ENCODE peak calls at places on chromosomes 5 and 9, in seven cellular contexts. One of them, this sample, is unnamed.
A peak's percentile ranks its signal among the peaks of the same experiment; 100 is the strongest.

GRCh38 chr5:106361905-106362304 is 1308.8 kb downstream of the EFNA5 start:
- DNase-seq in GM23248: no peak
- DNase-seq in prostate gland: no peak
- DNase-seq in CD4-positive, CD25-positive, alpha-beta regulatory T cell: no peak
- DNase-seq in neuronal stem cell: no peak
- DNase-seq in heart left ventricle: no peak
- DNase-seq in gastrocnemius medialis: no peak
- DNase-seq in this sample: no peak

GRCh38 chr9:21994996-21995651 is 533 bp downstream of the CDKN2B-AS1 start:
- DNase-seq in neuronal stem cell: no peak
- DNase-seq in prostate gland: peak; percentile 38
- DNase-seq in heart left ventricle: peak; percentile 76
- DNase-seq in CD4-positive, CD25-positive, alpha-beta regulatory T cell: peak; percentile 83
- DNase-seq in gastrocnemius medialis: peak; percentile 45
- DNase-seq in GM23248: peak; percentile 90
- DNase-seq in this sample: peak; percentile 77

GRCh38 chr5:171682801-171683200 is 102.8 kb upstream of the SMIM23 start:
- DNase-seq in GM23248: no peak
- DNase-seq in CD4-positive, CD25-positive, alpha-beta regulatory T cell: no peak
- DNase-seq in prostate gland: no peak
- DNase-seq in gastrocnemius medialis: no peak
- DNase-seq in heart left ventricle: no peak
- DNase-seq in neuronal stem cell: no peak
- DNase-seq in this sample: no peak

GRCh38 chr9:84139296-84140100 is 158.9 kb downstream of the RMI1 start:
- DNase-seq in neuronal stem cell: no peak
- DNase-seq in GM23248: peak; percentile 37
- DNase-seq in gastrocnemius medialis: peak; percentile 15
- DNase-seq in heart left ventricle: peak; percentile 32
- DNase-seq in CD4-positive, CD25-positive, alpha-beta regulatory T cell: no peak
- DNase-seq in prostate gland: peak; percentile 56
- DNase-seq in this sample: no peak

GRCh38 chr5:82044015-82044414 is 72.2 kb downstream of the ATG10 start:
- DNase-seq in CD4-positive, CD25-positive, alpha-beta regulatory T cell: no peak
- DNase-seq in heart left ventricle: no peak
- DNase-seq in neuronal stem cell: no peak
- DNase-seq in prostate gland: no peak
- DNase-seq in gastrocnemius medialis: no peak
- DNase-seq in GM23248: no peak
- DNase-seq in this sample: no peak

GRCh38 chr9:80175286-80175906 is 603.6 kb downstream of the TLE4 start:
- DNase-seq in CD4-positive, CD25-positive, alpha-beta regulatory T cell: peak; percentile 6
- DNase-seq in prostate gland: no peak
- DNase-seq in gastrocnemius medialis: no peak
- DNase-seq in GM23248: peak; percentile 69
- DNase-seq in heart left ventricle: no peak
- DNase-seq in neuronal stem cell: peak; percentile 5
- DNase-seq in this sample: no peak

GRCh38 chr5:174533771-174534221 is 190.6 kb upstream of the MSX2 start:
- DNase-seq in heart left ventricle: no peak
- DNase-seq in GM23248: peak; percentile 85
- DNase-seq in gastrocnemius medialis: no peak
- DNase-seq in prostate gland: no peak
- DNase-seq in CD4-positive, CD25-positive, alpha-beta regulatory T cell: no peak
- DNase-seq in neuronal stem cell: no peak
- DNase-seq in this sample: no peak

GRCh38 chr9:28999057-28999456 is 1425.8 kb upstream of the C9orf72 start:
- DNase-seq in CD4-positive, CD25-positive, alpha-beta regulatory T cell: no peak
- DNase-seq in heart left ventricle: no peak
- DNase-seq in GM23248: no peak
- DNase-seq in neuronal stem cell: no peak
- DNase-seq in prostate gland: no peak
- DNase-seq in gastrocnemius medialis: no peak
- DNase-seq in this sample: no peak

GRCh38 chr9:131036529-131037335 is 27.8 kb downstream of the LAMC3 start:
- DNase-seq in heart left ventricle: no peak
- DNase-seq in prostate gland: no peak
- DNase-seq in GM23248: no peak
- DNase-seq in neuronal stem cell: no peak
- DNase-seq in gastrocnemius medialis: no peak
- DNase-seq in CD4-positive, CD25-positive, alpha-beta regulatory T cell: no peak
- DNase-seq in this sample: no peak

GRCh38 chr9:4837126-4837767 is 44.5 kb downstream of the RCL1 start:
- DNase-seq in prostate gland: no peak
- DNase-seq in GM23248: peak; percentile 38
- DNase-seq in CD4-positive, CD25-positive, alpha-beta regulatory T cell: no peak
- DNase-seq in gastrocnemius medialis: peak; percentile 25
- DNase-seq in neuronal stem cell: no peak
- DNase-seq in heart left ventricle: no peak
- DNase-seq in this sample: no peak

GRCh38 chr9:76651114-76651697 is 113.0 kb upstream of the PCA3 start:
- DNase-seq in gastrocnemius medialis: no peak
- DNase-seq in heart left ventricle: no peak
- DNase-seq in prostate gland: no peak
- DNase-seq in GM23248: no peak
- DNase-seq in neuronal stem cell: no peak
- DNase-seq in CD4-positive, CD25-positive, alpha-beta regulatory T cell: no peak
- DNase-seq in this sample: no peak

GRCh38 chr5:100788417-100788816 is 114.7 kb downstream of the ST8SIA4 start:
- DNase-seq in GM23248: no peak
- DNase-seq in CD4-positive, CD25-positive, alpha-beta regulatory T cell: no peak
- DNase-seq in neuronal stem cell: no peak
- DNase-seq in prostate gland: no peak
- DNase-seq in gastrocnemius medialis: no peak
- DNase-seq in heart left ventricle: no peak
- DNase-seq in this sample: no peak

GRCh38 chr9:127612993-127613954 is 1.2 kb downstream of the STXBP1 start:
- DNase-seq in heart left ventricle: peak; percentile 86
- DNase-seq in CD4-positive, CD25-positive, alpha-beta regulatory T cell: peak; percentile 43
- DNase-seq in prostate gland: peak; percentile 44
- DNase-seq in GM23248: peak; percentile 87
- DNase-seq in neuronal stem cell: no peak
- DNase-seq in gastrocnemius medialis: peak; percentile 58
- DNase-seq in this sample: no peak

GRCh38 chr5:175471628-175472027 is 6.7 kb upstream of the SFXN1 start:
- DNase-seq in heart left ventricle: no peak
- DNase-seq in GM23248: no peak
- DNase-seq in CD4-positive, CD25-positive, alpha-beta regulatory T cell: no peak
- DNase-seq in prostate gland: no peak
- DNase-seq in neuronal stem cell: no peak
- DNase-seq in gastrocnemius medialis: no peak
- DNase-seq in this sample: no peak

GRCh38 chr5:35478856-35479682 is 138.6 kb upstream of the SPEF2 start:
- DNase-seq in CD4-positive, CD25-positive, alpha-beta regulatory T cell: peak; percentile 22
- DNase-seq in gastrocnemius medialis: no peak
- DNase-seq in neuronal stem cell: no peak
- DNase-seq in prostate gland: no peak
- DNase-seq in GM23248: peak; percentile 72
- DNase-seq in heart left ventricle: no peak
- DNase-seq in this sample: no peak

GRCh38 chr5:169258372-169259000 is 42.5 kb downstream of the SLIT3 start:
- DNase-seq in gastrocnemius medialis: no peak
- DNase-seq in GM23248: peak; percentile 88
- DNase-seq in heart left ventricle: no peak
- DNase-seq in prostate gland: no peak
- DNase-seq in CD4-positive, CD25-positive, alpha-beta regulatory T cell: no peak
- DNase-seq in neuronal stem cell: no peak
- DNase-seq in this sample: no peak

GRCh38 chr5:35938518-35939227 is at the start of gene CAPSL:
- DNase-seq in gastrocnemius medialis: no peak
- DNase-seq in heart left ventricle: peak; percentile 20
- DNase-seq in GM23248: peak; percentile 38
- DNase-seq in neuronal stem cell: peak; percentile 74
- DNase-seq in CD4-positive, CD25-positive, alpha-beta regulatory T cell: no peak
- DNase-seq in prostate gland: peak; percentile 67
- DNase-seq in this sample: peak; percentile 56

GRCh38 chr5:170495796-170496195 is 8.0 kb upstream of the KCNIP1 start:
- DNase-seq in prostate gland: no peak
- DNase-seq in GM23248: no peak
- DNase-seq in gastrocnemius medialis: no peak
- DNase-seq in CD4-positive, CD25-positive, alpha-beta regulatory T cell: no peak
- DNase-seq in neuronal stem cell: no peak
- DNase-seq in heart left ventricle: no peak
- DNase-seq in this sample: no peak

GRCh38 chr5:64767959-64768357 is 533 bp downstream of the SREK1IP1 start:
- DNase-seq in CD4-positive, CD25-positive, alpha-beta regulatory T cell: no peak
- DNase-seq in gastrocnemius medialis: no peak
- DNase-seq in heart left ventricle: no peak
- DNase-seq in GM23248: peak; percentile 43
- DNase-seq in prostate gland: peak; percentile 10
- DNase-seq in neuronal stem cell: no peak
- DNase-seq in this sample: no peak

GRCh38 chr9:110027624-110028023 is 180.3 kb downstream of the C9orf152 start:
- DNase-seq in GM23248: no peak
- DNase-seq in heart left ventricle: peak; percentile 56
- DNase-seq in CD4-positive, CD25-positive, alpha-beta regulatory T cell: no peak
- DNase-seq in neuronal stem cell: peak; percentile 82
- DNase-seq in prostate gland: no peak
- DNase-seq in gastrocnemius medialis: no peak
- DNase-seq in this sample: no peak

GRCh38 chr9:31542384-31543055 is 841.9 kb upstream of the ACO1 start:
- DNase-seq in gastrocnemius medialis: peak; percentile 41
- DNase-seq in GM23248: peak; percentile 32
- DNase-seq in neuronal stem cell: no peak
- DNase-seq in CD4-positive, CD25-positive, alpha-beta regulatory T cell: peak; percentile 54
- DNase-seq in heart left ventricle: no peak
- DNase-seq in prostate gland: no peak
- DNase-seq in this sample: peak; percentile 39

DNA sequence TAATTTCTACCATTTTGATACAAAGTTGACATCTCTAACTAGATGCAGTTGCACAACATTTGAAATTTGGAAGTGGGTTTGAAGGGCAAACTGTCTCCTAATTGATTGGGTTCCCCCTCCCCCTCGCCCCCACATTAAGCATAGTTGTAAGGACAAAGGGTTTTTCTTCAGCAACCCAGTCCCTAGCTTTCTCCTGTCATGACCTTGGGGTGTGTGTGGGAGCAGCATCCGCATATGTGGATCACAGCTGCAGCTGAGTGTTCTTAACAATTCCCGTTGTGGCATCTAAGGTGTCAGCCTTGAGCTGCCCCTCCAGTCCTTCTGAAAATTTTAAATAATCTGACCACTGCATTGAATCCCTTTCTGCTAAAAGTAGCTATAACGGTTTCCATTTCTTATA is 141.3 kb upstream of the CDH10 start:
- DNase-seq in neuronal stem cell: no peak
- DNase-seq in gastrocnemius medialis: no peak
- DNase-seq in CD4-positive, CD25-positive, alpha-beta regulatory T cell: no peak
- DNase-seq in prostate gland: no peak
- DNase-seq in GM23248: no peak
- DNase-seq in heart left ventricle: no peak
- DNase-seq in this sample: no peak
- H3K4me3 ChIP-seq in neuronal stem cell: no peak overlapping the region
- H3K4me3 ChIP-seq in gastrocnemius medialis: no peak overlapping the region
- H3K4me3 ChIP-seq in CD4-positive, CD25-positive, alpha-beta regulatory T cell: no peak overlapping the region
- H3K4me3 ChIP-seq in prostate gland: no peak overlapping the region
- H3K4me3 ChIP-seq in GM23248: no peak overlapping the region
- H3K4me3 ChIP-seq in heart left ventricle: no peak overlapping the region
- H3K4me3 ChIP-seq in this sample: no peak overlapping the region

GRCh38 chr9:35713578-35713977 is 18.4 kb downstream of the TLN1 start:
- DNase-seq in prostate gland: no peak
- DNase-seq in CD4-positive, CD25-positive, alpha-beta regulatory T cell: no peak
- DNase-seq in gastrocnemius medialis: no peak
- DNase-seq in neuronal stem cell: no peak
- DNase-seq in GM23248: no peak
- DNase-seq in heart left ventricle: no peak
- DNase-seq in this sample: no peak
- H3K36me3 ChIP-seq in prostate gland: peaks cover 52% of the 10 kb centered on the region
- H3K36me3 ChIP-seq in CD4-positive, CD25-positive, alpha-beta regulatory T cell: peaks cover 89% of the 10 kb centered on the region
- H3K36me3 ChIP-seq in gastrocnemius medialis: peaks cover 95% of the 10 kb centered on the region
- H3K36me3 ChIP-seq in neuronal stem cell: peaks cover 70% of the 10 kb centered on the region
- H3K36me3 ChIP-seq in GM23248: peaks cover 79% of the 10 kb centered on the region
- H3K36me3 ChIP-seq in heart left ventricle: peaks cover 96% of the 10 kb centered on the region
- H3K36me3 ChIP-seq in this sample: peaks cover 6% of the 10 kb centered on the region

GRCh38 chr5:76403713-76403962 is 553 bp downstream of the IQGAP2 start:
- DNase-seq in heart left ventricle: peak; percentile 13
- DNase-seq in neuronal stem cell: peak; percentile 61
- DNase-seq in CD4-positive, CD25-positive, alpha-beta regulatory T cell: no peak
- DNase-seq in prostate gland: peak; percentile 65
- DNase-seq in GM23248: no peak
- DNase-seq in gastrocnemius medialis: no peak
- DNase-seq in this sample: no peak

GRCh38 chr5:76402880-76403712 is at the start of gene IQGAP2:
- DNase-seq in CD4-positive, CD25-positive, alpha-beta regulatory T cell: peak; percentile 92
- DNase-seq in heart left ventricle: peak; percentile 65
- DNase-seq in prostate gland: peak; percentile 70
- DNase-seq in neuronal stem cell: peak; percentile 76
- DNase-seq in GM23248: peak; percentile 35
- DNase-seq in gastrocnemius medialis: peak; percentile 37
- DNase-seq in this sample: peak; percentile 77

GRCh38 chr5:76404694-76405306 is 1.7 kb downstream of the IQGAP2 start:
- DNase-seq in heart left ventricle: no peak
- DNase-seq in CD4-positive, CD25-positive, alpha-beta regulatory T cell: no peak
- DNase-seq in neuronal stem cell: no peak
- DNase-seq in gastrocnemius medialis: no peak
- DNase-seq in prostate gland: no peak
- DNase-seq in GM23248: no peak
- DNase-seq in this sample: no peak

GRCh38 chr5:76402251-76402879 is 720 bp upstream of the IQGAP2 start:
- DNase-seq in prostate gland: peak; percentile 28
- DNase-seq in GM23248: no peak
- DNase-seq in heart left ventricle: peak; percentile 33
- DNase-seq in neuronal stem cell: peak; percentile 54
- DNase-seq in gastrocnemius medialis: peak; percentile 14
- DNase-seq in CD4-positive, CD25-positive, alpha-beta regulatory T cell: no peak
- DNase-seq in this sample: peak; percentile 77

DNA sequence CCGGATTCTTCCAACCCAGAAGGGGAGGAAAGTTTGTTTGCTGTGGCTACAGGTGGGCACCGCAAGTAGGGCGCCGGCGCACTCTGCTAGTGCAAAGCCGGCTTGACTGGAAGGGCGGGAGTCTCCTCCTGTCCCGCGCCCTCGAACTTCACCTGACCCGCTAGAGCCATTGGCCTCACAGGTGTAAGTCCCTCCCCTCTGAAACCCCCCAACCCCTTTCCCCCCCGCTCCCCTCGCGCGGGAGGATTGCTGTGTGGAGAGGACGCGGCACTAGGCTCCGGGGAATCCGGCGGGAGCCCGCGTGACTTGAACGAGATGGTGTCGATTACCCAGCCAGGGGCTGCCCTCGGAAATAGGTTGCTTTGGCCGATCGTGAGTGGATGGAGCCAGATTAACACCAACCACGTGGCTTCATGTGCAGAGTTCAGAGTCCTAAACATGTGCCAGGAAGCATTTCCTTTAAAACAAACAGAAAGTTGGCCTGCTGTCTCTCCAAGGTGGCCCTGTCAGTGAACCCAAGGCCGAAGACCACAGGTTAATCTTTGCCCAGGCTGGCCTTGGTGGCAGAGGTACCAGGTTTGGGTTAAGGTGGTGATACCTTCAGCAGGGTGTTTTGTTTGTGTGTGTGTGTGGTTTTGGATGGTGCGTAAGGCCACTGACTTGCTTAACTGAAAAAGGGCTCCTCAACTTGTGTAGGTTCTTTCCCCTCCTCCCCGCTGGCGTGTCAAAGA is 1.0 kb downstream of the IQGAP2 start:
- DNase-seq in neuronal stem cell: peak; percentile 15
- DNase-seq in prostate gland: peak; percentile 34
- DNase-seq in gastrocnemius medialis: no peak
- DNase-seq in GM23248: peak; percentile 11
- DNase-seq in heart left ventricle: peak; percentile 11
- DNase-seq in CD4-positive, CD25-positive, alpha-beta regulatory T cell: peak; percentile 75
- DNase-seq in this sample: peak; percentile 86
- H3K4me3 ChIP-seq in neuronal stem cell: peak overlapping the region; percentile 77
- H3K4me3 ChIP-seq in prostate gland: peak overlapping the region; percentile 75
- H3K4me3 ChIP-seq in gastrocnemius medialis: peak overlapping the region; percentile 63
- H3K4me3 ChIP-seq in GM23248: no peak overlapping the region
- H3K4me3 ChIP-seq in heart left ventricle: peak overlapping the region; percentile 57
- H3K4me3 ChIP-seq in CD4-positive, CD25-positive, alpha-beta regulatory T cell: peak overlapping the region; percentile 94
- H3K4me3 ChIP-seq in this sample: peak overlapping the region; percentile 86

GRCh38 chr9:36664806-36665205 is 92.1 kb downstream of the MELK start:
- DNase-seq in heart left ventricle: no peak
- DNase-seq in CD4-positive, CD25-positive, alpha-beta regulatory T cell: no peak
- DNase-seq in neuronal stem cell: no peak
- DNase-seq in prostate gland: no peak
- DNase-seq in GM23248: no peak
- DNase-seq in gastrocnemius medialis: no peak
- DNase-seq in this sample: no peak
- H3K36me3 ChIP-seq in heart left ventricle: no peaks in the 10 kb centered on the region
- H3K36me3 ChIP-seq in CD4-positive, CD25-positive, alpha-beta regulatory T cell: no peaks in the 10 kb centered on the region
- H3K36me3 ChIP-seq in neuronal stem cell: peaks cover 12% of the 10 kb centered on the region
- H3K36me3 ChIP-seq in prostate gland: no peaks in the 10 kb centered on the region
- H3K36me3 ChIP-seq in GM23248: no peaks in the 10 kb centered on the region
- H3K36me3 ChIP-seq in gastrocnemius medialis: no peaks in the 10 kb centered on the region
- H3K36me3 ChIP-seq in this sample: no peaks in the 10 kb centered on the region

This sample was measured in Caco-2.